ENCODE peak calls at places on chromosomes 13 and 19, in six cellular contexts. Q is stimulated activated CD8-positive, alpha-beta memory T cell treated with anti-CD3 and anti-CD28 coated beads, Interleukin-15, amount 100 ng/mL, for 48 hours; P is cardiac fibroblast; F is colonic mucosa; U is GM03348; K is NCI-H774. E is an unnamed sample.

GRCh38 chr19:279656-280055 is 11.5 kb downstream of the PLPP2 start:
- DNase-seq in Q (no peak), P (no peak), F (no peak), U (no peak), K (no peak), E (no peak)

GRCh38 chr13:50318887-50319286 is 303.6 kb downstream of the KCNRG start:
- DNase-seq in Q (no peak), P (no peak), F (no peak), U (no peak), K (no peak), E (no peak)

GRCh38 chr19:13797870-13798269 is 2.6 kb downstream of the ZSWIM4 start:
- DNase-seq in Q (no peak), P (peak), F (no peak), U (peak), K (no peak), E (no peak)

GRCh38 chr19:41205995-41206394 is 13.0 kb downstream of the CYP2S1 start:
- DNase-seq in Q (no peak), P (peak), F (no peak), U (no peak), K (no peak), E (no peak)

GRCh38 chr19:47229674-47230121 is 1.3 kb downstream of the BBC3 start:
- DNase-seq in Q (no peak), P (no peak), F (peak), U (no peak), K (no peak), E (no peak)

GRCh38 chr19:54364775-54365257 is at the start of gene LAIR1:
- DNase-seq in Q (no peak), P (no peak), F (no peak), U (no peak), K (no peak), E (no peak)

GRCh38 chr19:2416321-2417097 is 10.9 kb downstream of the TIMM13 start:
- DNase-seq in Q (no peak), P (no peak), F (no peak), U (no peak), K (no peak), E (no peak)

GRCh38 chr19:1453525-1454371 is 3.8 kb downstream of the APC2 start:
- DNase-seq in Q (no peak), P (peak), F (no peak), U (peak), K (peak), E (no peak)

GRCh38 chr13:87089391-87089790 is 581.8 kb upstream of the SLITRK5 start:
- DNase-seq in Q (no peak), P (peak), F (no peak), U (peak), K (no peak), E (no peak)

GRCh38 chr13:22195726-22196125 is 524.9 kb downstream of the FGF9 start:
- DNase-seq in Q (no peak), P (no peak), F (no peak), U (no peak), K (no peak), E (no peak)

GRCh38 chr13:29464105-29464679 is 131.3 kb downstream of the SLC7A1 start:
- DNase-seq in Q (no peak), P (no peak), F (no peak), U (no peak), K (no peak), E (no peak)

GRCh38 chr19:17777840-17778620 is 16.9 kb upstream of the B3GNT3 start:
- DNase-seq in Q (peak), P (peak), F (peak), U (peak), K (peak), E (peak)

GRCh38 chr19:5932593-5933262 is 18.7 kb downstream of the CAPS start:
- DNase-seq in Q (no peak), P (no peak), F (no peak), U (no peak), K (no peak), E (no peak)

GRCh38 chr19:49869484-49870308 is 2.3 kb upstream of the PNKP start:
- DNase-seq in Q (peak), P (peak), F (peak), U (peak), K (peak), E (peak)

GRCh38 chr13:43424386-43424785 is 362.4 kb downstream of the ENOX1 start:
- DNase-seq in Q (no peak), P (no peak), F (no peak), U (no peak), K (no peak), E (no peak)

GRCh38 chr19:17205237-17206140 is 9.7 kb upstream of the USE1 start:
- DNase-seq in Q (no peak), P (peak), F (peak), U (peak), K (no peak), E (peak)

GRCh38 chr13:46377554-46377953 is 9.5 kb downstream of the RUBCNL start:
- DNase-seq in Q (no peak), P (no peak), F (peak), U (no peak), K (no peak), E (no peak)

GRCh38 chr13:70856706-70857105 is 748.5 kb upstream of the KLHL1 start:
- DNase-seq in Q (no peak), P (no peak), F (peak), U (no peak), K (no peak), E (peak)

GRCh38 chr13:84439108-84439507 is 556.8 kb upstream of the SLITRK1 start:
- DNase-seq in Q (no peak), P (peak), F (no peak), U (peak), K (no peak), E (no peak)

GRCh38 chr13:45370922-45371406 is 30.0 kb upstream of the TPT1 start:
- DNase-seq in Q (no peak), P (peak), F (peak), U (peak), K (no peak), E (no peak)

GRCh38 chr19:756232-756631 is 5.3 kb downstream of the MISP start:
- DNase-seq in Q (peak), P (peak), F (no peak), U (peak), K (no peak), E (peak)

GRCh38 chr13:90696656-90697055 is 650.8 kb upstream of the MIR17HG start:
- DNase-seq in Q (no peak), P (peak), F (no peak), U (no peak), K (no peak), E (no peak)

GRCh38 chr19:30434797-30435594 is 62.8 kb downstream of the ZNF536 start:
- DNase-seq in Q (no peak), P (no peak), F (no peak), U (no peak), K (no peak), E (no peak)

GRCh38 chr13:97228850-97229521 is 6.9 kb downstream of the MBNL2 start:
- DNase-seq in Q (no peak), P (no peak), F (no peak), U (no peak), K (no peak), E (no peak)

GRCh38 chr13:94249512-94249911 is 230.0 kb downstream of the DCT start:
- DNase-seq in Q (no peak), P (peak), F (no peak), U (peak), K (no peak), E (no peak)

GRCh38 chr19:40284501-40285352 is at the start of gene AKT2:
- DNase-seq in Q (peak), P (no peak), F (no peak), U (peak), K (no peak), E (no peak)

GRCh38 chr13:45713106-45713690 is 11.1 kb downstream of the CBY2 start:
- DNase-seq in Q (no peak), P (no peak), F (no peak), U (no peak), K (no peak), E (no peak)

E was measured in Caco-2.